ENCODE peak calls at places on chromosome 4, in ten cellular contexts. One of them, this sample, is unnamed.

GRCh38 chr4:60201052-60201673 is 999.0 kb upstream of the ADGRL3 start:
- DNase-seq in activated naive CD8-positive, alpha-beta T cell treated with anti-CD3 and anti-CD28 coated beads for 36 hours: peak; percentile 13
- DNase-seq in MV-4-11: peak; percentile 25
- DNase-seq in activated CD8-positive, alpha-beta memory T cell treated with anti-CD3 and anti-CD28 coated beads for 48 hours: no peak
- DNase-seq in A172: peak; percentile 70
- DNase-seq in body of pancreas: peak; percentile 47
- DNase-seq in fibroblast of the aortic adventitia: peak; percentile 57
- DNase-seq in dermis blood vessel endothelial cell: peak; percentile 64
- DNase-seq in NCI-H69: peak; percentile 42
- DNase-seq in non-pigmented ciliary epithelial cell: peak; percentile 3
- DNase-seq in this sample: peak; percentile 46

GRCh38 chr4:31114821-31115220 is 394.7 kb downstream of the PCDH7 start:
- DNase-seq in NCI-H69: no peak
- DNase-seq in activated naive CD8-positive, alpha-beta T cell treated with anti-CD3 and anti-CD28 coated beads for 36 hours: no peak
- DNase-seq in MV-4-11: no peak
- DNase-seq in dermis blood vessel endothelial cell: no peak
- DNase-seq in A172: no peak
- DNase-seq in body of pancreas: no peak
- DNase-seq in fibroblast of the aortic adventitia: no peak
- DNase-seq in activated CD8-positive, alpha-beta memory T cell treated with anti-CD3 and anti-CD28 coated beads for 48 hours: no peak
- DNase-seq in non-pigmented ciliary epithelial cell: no peak
- DNase-seq in this sample: no peak

GRCh38 chr4:175891863-175892262 is 79.8 kb upstream of the GPM6A start:
- DNase-seq in activated naive CD8-positive, alpha-beta T cell treated with anti-CD3 and anti-CD28 coated beads for 36 hours: no peak
- DNase-seq in dermis blood vessel endothelial cell: no peak
- DNase-seq in non-pigmented ciliary epithelial cell: no peak
- DNase-seq in NCI-H69: peak; percentile 72
- DNase-seq in body of pancreas: no peak
- DNase-seq in A172: peak; percentile 52
- DNase-seq in fibroblast of the aortic adventitia: peak; percentile 0
- DNase-seq in activated CD8-positive, alpha-beta memory T cell treated with anti-CD3 and anti-CD28 coated beads for 48 hours: no peak
- DNase-seq in MV-4-11: peak; percentile 0
- DNase-seq in this sample: peak; percentile 48

GRCh38 chr4:155433636-155434360 is 57.0 kb upstream of the MAP9 start:
- DNase-seq in activated naive CD8-positive, alpha-beta T cell treated with anti-CD3 and anti-CD28 coated beads for 36 hours: no peak
- DNase-seq in activated CD8-positive, alpha-beta memory T cell treated with anti-CD3 and anti-CD28 coated beads for 48 hours: no peak
- DNase-seq in dermis blood vessel endothelial cell: no peak
- DNase-seq in MV-4-11: no peak
- DNase-seq in non-pigmented ciliary epithelial cell: no peak
- DNase-seq in fibroblast of the aortic adventitia: peak; percentile 2
- DNase-seq in NCI-H69: no peak
- DNase-seq in A172: peak; percentile 46
- DNase-seq in body of pancreas: no peak
- DNase-seq in this sample: no peak

GRCh38 chr4:106996490-106996889 is 39.6 kb downstream of the DKK2 start:
- DNase-seq in fibroblast of the aortic adventitia: no peak
- DNase-seq in activated naive CD8-positive, alpha-beta T cell treated with anti-CD3 and anti-CD28 coated beads for 36 hours: no peak
- DNase-seq in dermis blood vessel endothelial cell: no peak
- DNase-seq in non-pigmented ciliary epithelial cell: no peak
- DNase-seq in MV-4-11: peak; percentile 87
- DNase-seq in A172: no peak
- DNase-seq in body of pancreas: no peak
- DNase-seq in activated CD8-positive, alpha-beta memory T cell treated with anti-CD3 and anti-CD28 coated beads for 48 hours: no peak
- DNase-seq in NCI-H69: no peak
- DNase-seq in this sample: no peak

GRCh38 chr4:112031712-112032328 is 113.4 kb upstream of the FAM241A start:
- DNase-seq in activated naive CD8-positive, alpha-beta T cell treated with anti-CD3 and anti-CD28 coated beads for 36 hours: no peak
- DNase-seq in activated CD8-positive, alpha-beta memory T cell treated with anti-CD3 and anti-CD28 coated beads for 48 hours: no peak
- DNase-seq in fibroblast of the aortic adventitia: peak; percentile 79
- DNase-seq in A172: peak; percentile 38
- DNase-seq in non-pigmented ciliary epithelial cell: peak; percentile 26
- DNase-seq in dermis blood vessel endothelial cell: peak; percentile 71
- DNase-seq in MV-4-11: peak; percentile 32
- DNase-seq in NCI-H69: peak; percentile 71
- DNase-seq in body of pancreas: no peak
- DNase-seq in this sample: peak; percentile 54

GRCh38 chr4:139562067-139562684 is 6.2 kb upstream of the SETD7 start:
- DNase-seq in A172: no peak
- DNase-seq in fibroblast of the aortic adventitia: no peak
- DNase-seq in body of pancreas: no peak
- DNase-seq in activated CD8-positive, alpha-beta memory T cell treated with anti-CD3 and anti-CD28 coated beads for 48 hours: no peak
- DNase-seq in activated naive CD8-positive, alpha-beta T cell treated with anti-CD3 and anti-CD28 coated beads for 36 hours: no peak
- DNase-seq in non-pigmented ciliary epithelial cell: no peak
- DNase-seq in NCI-H69: no peak
- DNase-seq in MV-4-11: no peak
- DNase-seq in dermis blood vessel endothelial cell: no peak
- DNase-seq in this sample: no peak

GRCh38 chr4:94757192-94758140 is at the start of gene BMPR1B:
- DNase-seq in fibroblast of the aortic adventitia: peak; percentile 80
- DNase-seq in A172: no peak
- DNase-seq in NCI-H69: peak; percentile 66
- DNase-seq in activated naive CD8-positive, alpha-beta T cell treated with anti-CD3 and anti-CD28 coated beads for 36 hours: peak; percentile 12
- DNase-seq in non-pigmented ciliary epithelial cell: no peak
- DNase-seq in body of pancreas: peak; percentile 25
- DNase-seq in MV-4-11: no peak
- DNase-seq in dermis blood vessel endothelial cell: peak; percentile 35
- DNase-seq in activated CD8-positive, alpha-beta memory T cell treated with anti-CD3 and anti-CD28 coated beads for 48 hours: no peak
- DNase-seq in this sample: peak; percentile 78

GRCh38 chr4:120327276-120327675 is 260.6 kb upstream of the MAD2L1 start:
- DNase-seq in A172: no peak
- DNase-seq in dermis blood vessel endothelial cell: no peak
- DNase-seq in MV-4-11: no peak
- DNase-seq in activated CD8-positive, alpha-beta memory T cell treated with anti-CD3 and anti-CD28 coated beads for 48 hours: no peak
- DNase-seq in fibroblast of the aortic adventitia: no peak
- DNase-seq in NCI-H69: no peak
- DNase-seq in non-pigmented ciliary epithelial cell: no peak
- DNase-seq in body of pancreas: no peak
- DNase-seq in activated naive CD8-positive, alpha-beta T cell treated with anti-CD3 and anti-CD28 coated beads for 36 hours: no peak
- DNase-seq in this sample: no peak

GRCh38 chr4:2560167-2560566 is 23.7 kb downstream of the FAM193A start:
- DNase-seq in NCI-H69: no peak
- DNase-seq in MV-4-11: no peak
- DNase-seq in body of pancreas: no peak
- DNase-seq in fibroblast of the aortic adventitia: no peak
- DNase-seq in A172: no peak
- DNase-seq in activated CD8-positive, alpha-beta memory T cell treated with anti-CD3 and anti-CD28 coated beads for 48 hours: no peak
- DNase-seq in activated naive CD8-positive, alpha-beta T cell treated with anti-CD3 and anti-CD28 coated beads for 36 hours: no peak
- DNase-seq in non-pigmented ciliary epithelial cell: no peak
- DNase-seq in dermis blood vessel endothelial cell: no peak
- DNase-seq in this sample: no peak

GRCh38 chr4:149176019-149176418 is 639.6 kb downstream of the IQCM start:
- DNase-seq in MV-4-11: no peak
- DNase-seq in body of pancreas: no peak
- DNase-seq in non-pigmented ciliary epithelial cell: no peak
- DNase-seq in A172: peak; percentile 30
- DNase-seq in activated naive CD8-positive, alpha-beta T cell treated with anti-CD3 and anti-CD28 coated beads for 36 hours: no peak
- DNase-seq in NCI-H69: peak; percentile 9
- DNase-seq in dermis blood vessel endothelial cell: no peak
- DNase-seq in activated CD8-positive, alpha-beta memory T cell treated with anti-CD3 and anti-CD28 coated beads for 48 hours: no peak
- DNase-seq in fibroblast of the aortic adventitia: no peak
- DNase-seq in this sample: peak; percentile 64

GRCh38 chr4:26819026-26819425 is 41.6 kb upstream of the STIM2 start:
- DNase-seq in NCI-H69: peak; percentile 66
- DNase-seq in non-pigmented ciliary epithelial cell: no peak
- DNase-seq in body of pancreas: no peak
- DNase-seq in fibroblast of the aortic adventitia: no peak
- DNase-seq in activated naive CD8-positive, alpha-beta T cell treated with anti-CD3 and anti-CD28 coated beads for 36 hours: no peak
- DNase-seq in activated CD8-positive, alpha-beta memory T cell treated with anti-CD3 and anti-CD28 coated beads for 48 hours: no peak
- DNase-seq in A172: no peak
- DNase-seq in MV-4-11: no peak
- DNase-seq in dermis blood vessel endothelial cell: no peak
- DNase-seq in this sample: no peak

GRCh38 chr4:124431663-124432192 is 280.8 kb downstream of the ANKRD50 start:
- DNase-seq in dermis blood vessel endothelial cell: peak; percentile 22
- DNase-seq in activated CD8-positive, alpha-beta memory T cell treated with anti-CD3 and anti-CD28 coated beads for 48 hours: no peak
- DNase-seq in MV-4-11: no peak
- DNase-seq in A172: no peak
- DNase-seq in fibroblast of the aortic adventitia: no peak
- DNase-seq in body of pancreas: no peak
- DNase-seq in NCI-H69: no peak
- DNase-seq in non-pigmented ciliary epithelial cell: no peak
- DNase-seq in activated naive CD8-positive, alpha-beta T cell treated with anti-CD3 and anti-CD28 coated beads for 36 hours: no peak
- DNase-seq in this sample: no peak

GRCh38 chr4:7591409-7592063 is 156.8 kb upstream of the PSAPL1 start:
- DNase-seq in fibroblast of the aortic adventitia: no peak
- DNase-seq in activated CD8-positive, alpha-beta memory T cell treated with anti-CD3 and anti-CD28 coated beads for 48 hours: no peak
- DNase-seq in body of pancreas: no peak
- DNase-seq in activated naive CD8-positive, alpha-beta T cell treated with anti-CD3 and anti-CD28 coated beads for 36 hours: no peak
- DNase-seq in A172: no peak
- DNase-seq in NCI-H69: no peak
- DNase-seq in MV-4-11: no peak
- DNase-seq in dermis blood vessel endothelial cell: no peak
- DNase-seq in non-pigmented ciliary epithelial cell: no peak
- DNase-seq in this sample: no peak

GRCh38 chr4:130640583-130640982 is 1544.6 kb downstream of the C4orf33 start:
- DNase-seq in fibroblast of the aortic adventitia: no peak
- DNase-seq in non-pigmented ciliary epithelial cell: no peak
- DNase-seq in activated CD8-positive, alpha-beta memory T cell treated with anti-CD3 and anti-CD28 coated beads for 48 hours: no peak
- DNase-seq in activated naive CD8-positive, alpha-beta T cell treated with anti-CD3 and anti-CD28 coated beads for 36 hours: no peak
- DNase-seq in NCI-H69: peak; percentile 28
- DNase-seq in dermis blood vessel endothelial cell: no peak
- DNase-seq in MV-4-11: no peak
- DNase-seq in A172: no peak
- DNase-seq in body of pancreas: no peak
- DNase-seq in this sample: no peak

GRCh38 chr4:2256156-2256731 is 5.7 kb downstream of the MXD4 start:
- DNase-seq in non-pigmented ciliary epithelial cell: no peak
- DNase-seq in NCI-H69: no peak
- DNase-seq in fibroblast of the aortic adventitia: no peak
- DNase-seq in dermis blood vessel endothelial cell: no peak
- DNase-seq in activated CD8-positive, alpha-beta memory T cell treated with anti-CD3 and anti-CD28 coated beads for 48 hours: no peak
- DNase-seq in MV-4-11: no peak
- DNase-seq in body of pancreas: peak; percentile 52
- DNase-seq in activated naive CD8-positive, alpha-beta T cell treated with anti-CD3 and anti-CD28 coated beads for 36 hours: no peak
- DNase-seq in A172: no peak
- DNase-seq in this sample: no peak

GRCh38 chr4:2961411-2962098 is 1.7 kb downstream of the NOP14 start:
- DNase-seq in activated CD8-positive, alpha-beta memory T cell treated with anti-CD3 and anti-CD28 coated beads for 48 hours: no peak
- DNase-seq in body of pancreas: no peak
- DNase-seq in fibroblast of the aortic adventitia: no peak
- DNase-seq in non-pigmented ciliary epithelial cell: no peak
- DNase-seq in dermis blood vessel endothelial cell: no peak
- DNase-seq in NCI-H69: peak; percentile 43
- DNase-seq in MV-4-11: no peak
- DNase-seq in activated naive CD8-positive, alpha-beta T cell treated with anti-CD3 and anti-CD28 coated beads for 36 hours: peak; percentile 22
- DNase-seq in A172: no peak
- DNase-seq in this sample: no peak

GRCh38 chr4:99624141-99624719 is 33.4 kb downstream of the C4orf54 start:
- DNase-seq in fibroblast of the aortic adventitia: no peak
- DNase-seq in NCI-H69: no peak
- DNase-seq in activated CD8-positive, alpha-beta memory T cell treated with anti-CD3 and anti-CD28 coated beads for 48 hours: no peak
- DNase-seq in MV-4-11: no peak
- DNase-seq in activated naive CD8-positive, alpha-beta T cell treated with anti-CD3 and anti-CD28 coated beads for 36 hours: no peak
- DNase-seq in body of pancreas: no peak
- DNase-seq in dermis blood vessel endothelial cell: no peak
- DNase-seq in non-pigmented ciliary epithelial cell: no peak
- DNase-seq in A172: no peak
- DNase-seq in this sample: peak; percentile 11

GRCh38 chr4:72448231-72448630 is 120.8 kb downstream of the ADAMTS3 start:
- DNase-seq in A172: no peak
- DNase-seq in MV-4-11: no peak
- DNase-seq in NCI-H69: no peak
- DNase-seq in body of pancreas: no peak
- DNase-seq in activated CD8-positive, alpha-beta memory T cell treated with anti-CD3 and anti-CD28 coated beads for 48 hours: no peak
- DNase-seq in fibroblast of the aortic adventitia: no peak
- DNase-seq in dermis blood vessel endothelial cell: no peak
- DNase-seq in activated naive CD8-positive, alpha-beta T cell treated with anti-CD3 and anti-CD28 coated beads for 36 hours: no peak
- DNase-seq in non-pigmented ciliary epithelial cell: no peak
- DNase-seq in this sample: no peak

GRCh38 chr4:128394778-128395177 is 107.2 kb upstream of the PGRMC2 start:
- DNase-seq in body of pancreas: no peak
- DNase-seq in fibroblast of the aortic adventitia: peak; percentile 89
- DNase-seq in activated CD8-positive, alpha-beta memory T cell treated with anti-CD3 and anti-CD28 coated beads for 48 hours: no peak
- DNase-seq in non-pigmented ciliary epithelial cell: no peak
- DNase-seq in MV-4-11: no peak
- DNase-seq in dermis blood vessel endothelial cell: no peak
- DNase-seq in A172: peak; percentile 31
- DNase-seq in NCI-H69: no peak
- DNase-seq in activated naive CD8-positive, alpha-beta T cell treated with anti-CD3 and anti-CD28 coated beads for 36 hours: no peak
- DNase-seq in this sample: peak; percentile 33

GRCh38 chr4:167934216-167934615 is 158.1 kb upstream of the ANXA10 start:
- DNase-seq in fibroblast of the aortic adventitia: no peak
- DNase-seq in body of pancreas: no peak
- DNase-seq in NCI-H69: no peak
- DNase-seq in activated naive CD8-positive, alpha-beta T cell treated with anti-CD3 and anti-CD28 coated beads for 36 hours: no peak
- DNase-seq in dermis blood vessel endothelial cell: no peak
- DNase-seq in non-pigmented ciliary epithelial cell: no peak
- DNase-seq in A172: no peak
- DNase-seq in activated CD8-positive, alpha-beta memory T cell treated with anti-CD3 and anti-CD28 coated beads for 48 hours: no peak
- DNase-seq in MV-4-11: no peak
- DNase-seq in this sample: no peak

GRCh38 chr4:185656467-185656890 is 121.2 kb upstream of the PDLIM3 start:
- DNase-seq in NCI-H69: no peak
- DNase-seq in activated CD8-positive, alpha-beta memory T cell treated with anti-CD3 and anti-CD28 coated beads for 48 hours: no peak
- DNase-seq in activated naive CD8-positive, alpha-beta T cell treated with anti-CD3 and anti-CD28 coated beads for 36 hours: no peak
- DNase-seq in A172: peak; percentile 19
- DNase-seq in fibroblast of the aortic adventitia: peak; percentile 67
- DNase-seq in body of pancreas: peak; percentile 69
- DNase-seq in MV-4-11: no peak
- DNase-seq in non-pigmented ciliary epithelial cell: no peak
- DNase-seq in dermis blood vessel endothelial cell: peak; percentile 18
- DNase-seq in this sample: no peak

GRCh38 chr4:87543835-87544461 is 14.8 kb upstream of the SPARCL1 start:
- DNase-seq in activated CD8-positive, alpha-beta memory T cell treated with anti-CD3 and anti-CD28 coated beads for 48 hours: no peak
- DNase-seq in activated naive CD8-positive, alpha-beta T cell treated with anti-CD3 and anti-CD28 coated beads for 36 hours: no peak
- DNase-seq in fibroblast of the aortic adventitia: peak; percentile 75
- DNase-seq in A172: peak; percentile 46
- DNase-seq in MV-4-11: peak; percentile 34
- DNase-seq in body of pancreas: no peak
- DNase-seq in NCI-H69: peak; percentile 41
- DNase-seq in non-pigmented ciliary epithelial cell: no peak
- DNase-seq in dermis blood vessel endothelial cell: peak; percentile 71
- DNase-seq in this sample: peak; percentile 51

GRCh38 chr4:40837094-40837870 is 87.5 kb downstream of the NSUN7 start:
- DNase-seq in NCI-H69: peak; percentile 31
- DNase-seq in fibroblast of the aortic adventitia: no peak
- DNase-seq in activated naive CD8-positive, alpha-beta T cell treated with anti-CD3 and anti-CD28 coated beads for 36 hours: no peak
- DNase-seq in activated CD8-positive, alpha-beta memory T cell treated with anti-CD3 and anti-CD28 coated beads for 48 hours: no peak
- DNase-seq in MV-4-11: no peak
- DNase-seq in dermis blood vessel endothelial cell: no peak
- DNase-seq in non-pigmented ciliary epithelial cell: no peak
- DNase-seq in A172: no peak
- DNase-seq in body of pancreas: no peak
- DNase-seq in this sample: no peak

GRCh38 chr4:86878640-86879039 is 13.6 kb downstream of the C4orf36 start:
- DNase-seq in MV-4-11: no peak
- DNase-seq in activated CD8-positive, alpha-beta memory T cell treated with anti-CD3 and anti-CD28 coated beads for 48 hours: no peak
- DNase-seq in non-pigmented ciliary epithelial cell: no peak
- DNase-seq in dermis blood vessel endothelial cell: no peak
- DNase-seq in NCI-H69: no peak
- DNase-seq in activated naive CD8-positive, alpha-beta T cell treated with anti-CD3 and anti-CD28 coated beads for 36 hours: no peak
- DNase-seq in body of pancreas: no peak
- DNase-seq in fibroblast of the aortic adventitia: no peak
- DNase-seq in A172: no peak
- DNase-seq in this sample: no peak

GRCh38 chr4:11746734-11747133 is 318.0 kb upstream of the HS3ST1 start:
- DNase-seq in MV-4-11: no peak
- DNase-seq in dermis blood vessel endothelial cell: peak; percentile 14
- DNase-seq in NCI-H69: peak; percentile 2
- DNase-seq in fibroblast of the aortic adventitia: peak; percentile 83
- DNase-seq in activated naive CD8-positive, alpha-beta T cell treated with anti-CD3 and anti-CD28 coated beads for 36 hours: no peak
- DNase-seq in body of pancreas: no peak
- DNase-seq in A172: no peak
- DNase-seq in activated CD8-positive, alpha-beta memory T cell treated with anti-CD3 and anti-CD28 coated beads for 48 hours: no peak
- DNase-seq in non-pigmented ciliary epithelial cell: no peak
- DNase-seq in this sample: no peak

GRCh38 chr4:157996598-157996997 is 176.2 kb downstream of the GASK1B start:
- DNase-seq in MV-4-11: no peak
- DNase-seq in activated CD8-positive, alpha-beta memory T cell treated with anti-CD3 and anti-CD28 coated beads for 48 hours: no peak
- DNase-seq in activated naive CD8-positive, alpha-beta T cell treated with anti-CD3 and anti-CD28 coated beads for 36 hours: no peak
- DNase-seq in body of pancreas: no peak
- DNase-seq in fibroblast of the aortic adventitia: no peak
- DNase-seq in non-pigmented ciliary epithelial cell: no peak
- DNase-seq in NCI-H69: no peak
- DNase-seq in A172: no peak
- DNase-seq in dermis blood vessel endothelial cell: no peak
- DNase-seq in this sample: no peak

GRCh38 chr4:26731342-26731741 is 129.3 kb upstream of the STIM2 start:
- DNase-seq in A172: no peak
- DNase-seq in body of pancreas: no peak
- DNase-seq in non-pigmented ciliary epithelial cell: no peak
- DNase-seq in NCI-H69: no peak
- DNase-seq in dermis blood vessel endothelial cell: no peak
- DNase-seq in fibroblast of the aortic adventitia: no peak
- DNase-seq in MV-4-11: no peak
- DNase-seq in activated CD8-positive, alpha-beta memory T cell treated with anti-CD3 and anti-CD28 coated beads for 48 hours: no peak
- DNase-seq in activated naive CD8-positive, alpha-beta T cell treated with anti-CD3 and anti-CD28 coated beads for 36 hours: no peak
- DNase-seq in this sample: no peak